ENCODE peak calls at places on chromosomes 3 and 15, in seven cellular contexts. E is aorta; Z is CD8-positive, alpha-beta memory T cell; O is Panc1; H is transverse colon; D is IMR-90; Q is left ventricle myocardium inferior. T is an unnamed sample.

GRCh38 chr15:74595271-74595670 is 20.4 kb upstream of the CLK3 start:
- DNase-seq in E (no peak), Z (no peak), O (no peak), H (no peak), D (no peak), Q (no peak), T (no peak)

GRCh38 chr15:73978896-73979295 is 13.2 kb downstream of the STOML1 start:
- DNase-seq in Z (no peak), H (no peak), E (no peak), D (no peak), O (no peak), Q (no peak), T (no peak)

GRCh38 chr15:72231066-72231846 is at the start of gene PKM:
- DNase-seq in H (peak; percentile 98), E (peak; percentile 98), Z (peak; percentile 87), O (peak; percentile 90), D (peak; percentile 97), Q (peak; percentile 96), T (peak; percentile 89)

GRCh38 chr15:71651750-71652186 is 158.6 kb upstream of the NR2E3 start:
- DNase-seq in O (peak; percentile 28), E (no peak), D (peak; percentile 86), H (peak; percentile 14), Q (no peak), Z (no peak), T (no peak)

GRCh38 chr3:28835249-28835648 is 445.6 kb upstream of the RBMS3 start:
- DNase-seq in Q (no peak), H (no peak), O (no peak), Z (no peak), E (no peak), D (no peak), T (no peak)

GRCh38 chr3:31364711-31365110 is 168.0 kb upstream of the STT3B start:
- DNase-seq in Q (no peak), H (no peak), E (no peak), O (no peak), Z (no peak), D (peak; percentile 75), T (no peak)

GRCh38 chr3:43102773-43103480 is 3.0 kb downstream of the POMGNT2 start:
- DNase-seq in D (no peak), Q (no peak), H (no peak), Z (no peak), O (no peak), E (no peak), T (no peak)

GRCh38 chr3:184505479-184505878 is 56.1 kb upstream of the EPHB3 start:
- DNase-seq in D (no peak), O (no peak), Q (no peak), E (no peak), H (no peak), Z (no peak), T (no peak)

GRCh38 chr15:82878325-82878724 is 68.9 kb downstream of the WHAMM start:
- DNase-seq in O (no peak), Q (no peak), H (no peak), E (no peak), D (no peak), Z (no peak), T (no peak)

GRCh38 chr3:42970976-42971772 is 7.9 kb upstream of the GASK1A start:
- DNase-seq in O (no peak), D (no peak), Q (no peak), E (no peak), H (no peak), Z (no peak), T (no peak)

GRCh38 chr15:61155741-61156700 is 73.1 kb downstream of the RORA start:
- DNase-seq in Z (no peak), E (no peak), O (no peak), Q (peak; percentile 60), H (peak; percentile 18), D (no peak), T (no peak)

GRCh38 chr3:169759256-169759655 is 5.6 kb downstream of the TERC start:
- DNase-seq in D (peak; percentile 75), E (no peak), Q (no peak), O (no peak), Z (no peak), H (no peak), T (no peak)

GRCh38 chr3:102083469-102083868 is 234.2 kb downstream of the NFKBIZ start:
- DNase-seq in D (no peak), Z (no peak), E (no peak), Q (no peak), O (no peak), H (no peak), T (no peak)
- H3K27ac ChIP-seq in D (no peak overlapping the region), Z (no peak overlapping the region), E (no peak overlapping the region), Q (no peak overlapping the region), O (no peak overlapping the region), H (no peak overlapping the region), T (no peak overlapping the region)

DNA sequence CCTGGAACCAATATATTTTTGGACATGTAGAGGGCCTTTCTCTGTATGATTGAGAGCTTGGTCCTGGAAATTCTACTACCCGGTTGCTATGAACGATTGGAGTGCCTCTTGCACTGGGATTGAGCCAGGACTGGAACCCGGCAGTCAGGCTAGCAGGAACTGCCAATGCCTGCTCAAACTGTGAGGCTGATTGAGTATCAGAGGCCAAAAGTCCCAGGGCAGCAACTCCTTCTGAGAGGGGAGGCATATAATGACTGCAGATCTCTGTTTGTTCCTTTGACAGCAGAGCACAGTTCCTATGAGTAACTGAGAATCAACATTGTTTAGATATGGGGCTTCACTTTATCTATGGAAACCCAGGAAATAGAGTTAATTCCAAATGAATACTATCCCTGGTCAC is 12.9 kb downstream of the IQCH start:
- DNase-seq in E (no peak), Q (no peak), Z (no peak), H (no peak), D (no peak), O (no peak), T (no peak)
- H3K4me3 ChIP-seq in E (no peak overlapping the region), Q (no peak overlapping the region), Z (no peak overlapping the region), H (no peak overlapping the region), D (no peak overlapping the region), O (no peak overlapping the region), T (no peak overlapping the region)

GRCh38 chr15:67110958-67111864 is 45.8 kb downstream of the SMAD3 start:
- DNase-seq in Z (no peak), H (no peak), D (peak; percentile 54), O (no peak), E (peak; percentile 50), Q (no peak), T (no peak)

GRCh38 chr15:67107014-67107812 is 41.8 kb downstream of the SMAD3 start:
- DNase-seq in E (peak; percentile 86), O (peak; percentile 99), D (peak; percentile 100), Z (no peak), Q (peak; percentile 50), H (peak; percentile 77), T (no peak)

GRCh38 chr15:67108122-67108871 is 42.9 kb downstream of the SMAD3 start:
- DNase-seq in Z (no peak), D (no peak), Q (no peak), E (peak; percentile 16), O (no peak), H (no peak), T (no peak)

GRCh38 chr15:67109141-67110034 is 44.0 kb downstream of the SMAD3 start:
- DNase-seq in H (peak; percentile 65), Z (peak; percentile 32), D (peak; percentile 99), Q (peak; percentile 71), E (peak; percentile 88), O (no peak), T (no peak)

GRCh38 chr15:67110400-67110799 is 45.0 kb downstream of the SMAD3 start:
- DNase-seq in O (no peak), Q (no peak), Z (no peak), D (no peak), H (no peak), E (peak; percentile 9), T (no peak)
- H3K27ac ChIP-seq in O (peak overlapping the region; percentile 100), Q (no peak overlapping the region), Z (no peak overlapping the region), D (peak overlapping the region; percentile 94), H (peak overlapping the region; percentile 80), E (no peak overlapping the region), T (no peak overlapping the region)

GRCh38 chr3:159964166-159964973 is 24.3 kb upstream of the IL12A start:
- DNase-seq in O (peak; percentile 59), E (no peak), Q (no peak), D (peak; percentile 94), Z (no peak), H (no peak), T (no peak)
- H3K4me3 ChIP-seq in O (no peak overlapping the region), E (no peak overlapping the region), Q (no peak overlapping the region), D (no peak overlapping the region), Z (no peak overlapping the region), H (no peak overlapping the region), T (no peak overlapping the region)

DNA sequence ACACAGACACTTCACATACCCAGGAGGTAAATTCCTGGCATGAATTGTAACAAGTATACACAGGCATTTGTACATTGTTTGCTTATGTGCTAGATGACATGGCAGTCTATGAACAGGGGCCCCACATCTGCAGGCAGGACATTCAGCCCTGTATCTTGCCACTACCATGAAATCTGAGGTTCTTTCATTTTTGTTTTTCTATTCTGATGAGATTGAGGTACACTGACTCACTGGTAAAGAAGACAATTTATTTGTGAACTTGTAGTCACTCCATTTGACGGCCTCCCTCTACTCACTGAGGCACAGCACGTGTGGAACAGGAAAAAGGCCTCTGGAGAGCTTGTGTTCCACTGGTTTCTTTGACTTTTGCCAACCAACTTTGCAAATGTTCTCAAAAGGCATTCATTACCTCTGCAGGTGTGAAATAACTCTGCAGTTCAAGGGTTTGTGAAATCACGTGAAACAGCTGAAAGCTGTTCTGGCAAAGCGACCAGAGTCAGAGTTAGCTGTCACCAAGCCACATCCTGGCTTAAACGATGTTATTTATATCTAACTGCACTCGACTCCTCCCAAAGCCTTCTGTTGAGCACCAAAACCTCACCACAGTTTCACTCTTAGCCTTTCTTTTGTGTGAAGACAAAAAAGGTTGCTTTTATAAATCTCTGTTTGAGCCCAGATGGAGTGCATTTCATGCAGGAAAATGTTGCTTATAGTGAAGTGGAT is 401.4 kb upstream of the CFAP20DC start:
- DNase-seq in D (no peak), Z (peak; percentile 81), O (no peak), Q (no peak), E (no peak), H (peak; percentile 38), T (no peak)
- H3K27ac ChIP-seq in D (no peak overlapping the region), Z (peak overlapping the region; percentile 44), O (no peak overlapping the region), Q (peak overlapping the region; percentile 27), E (no peak overlapping the region), H (peak overlapping the region; percentile 37), T (no peak overlapping the region)

GRCh38 chr15:67133026-67133425 is 67.6 kb downstream of the SMAD3 start:
- DNase-seq in E (no peak), Z (no peak), O (no peak), Q (no peak), H (no peak), D (no peak), T (no peak)

GRCh38 chr15:67132276-67132675 is 66.9 kb downstream of the SMAD3 start:
- DNase-seq in E (no peak), H (no peak), Q (no peak), O (no peak), Z (no peak), D (no peak), T (no peak)

GRCh38 chr15:67134577-67135492 is 69.4 kb downstream of the SMAD3 start:
- DNase-seq in O (no peak), E (no peak), Z (peak; percentile 22), D (no peak), Q (no peak), H (no peak), T (no peak)

GRCh38 chr15:67135494-67135893 is 70.1 kb downstream of the SMAD3 start:
- DNase-seq in Q (no peak), E (no peak), O (no peak), H (no peak), Z (no peak), D (peak; percentile 93), T (no peak)

GRCh38 chr15:67133738-67134576 is 68.6 kb downstream of the SMAD3 start:
- DNase-seq in Q (no peak), D (peak; percentile 82), H (peak; percentile 54), O (no peak), Z (peak; percentile 80), E (no peak), T (no peak)
- H3K4me3 ChIP-seq in Q (peak overlapping the region; percentile 20), D (no peak overlapping the region), H (no peak overlapping the region), O (no peak overlapping the region), Z (peak overlapping the region; percentile 38), E (no peak overlapping the region), T (no peak overlapping the region)

T was measured in dorsolateral prefrontal cortex.